ENCODE peak calls at places on chromosomes 1 and 21, in nine cellular contexts. One of them, this sample, is unnamed.

GRCh38 chr1:151106891-151107290 is 36.3 kb downstream of the GABPB2 start:
- DNase-seq in Right ventricle myocardium inferior: no peak
- DNase-seq in hypothalamus: no peak
- DNase-seq in adrenal gland: peak
- DNase-seq in pulmonary artery endothelial cell: peak
- DNase-seq in fibroblast of the conjunctiva: peak
- DNase-seq in A549: no peak
- DNase-seq in GM23338: no peak
- DNase-seq in anterior cingulate cortex: no peak
- DNase-seq in this sample: no peak

GRCh38 chr1:33410091-33410701 is 20.7 kb downstream of the PHC2 start:
- DNase-seq in Right ventricle myocardium inferior: no peak
- DNase-seq in hypothalamus: peak
- DNase-seq in GM23338: peak
- DNase-seq in adrenal gland: no peak
- DNase-seq in fibroblast of the conjunctiva: peak
- DNase-seq in A549: no peak
- DNase-seq in anterior cingulate cortex: no peak
- DNase-seq in pulmonary artery endothelial cell: no peak
- DNase-seq in this sample: no peak

GRCh38 chr1:93500275-93500674 is 52.4 kb downstream of the FNBP1L start:
- DNase-seq in A549: no peak
- DNase-seq in GM23338: no peak
- DNase-seq in adrenal gland: no peak
- DNase-seq in hypothalamus: no peak
- DNase-seq in fibroblast of the conjunctiva: no peak
- DNase-seq in anterior cingulate cortex: no peak
- DNase-seq in pulmonary artery endothelial cell: no peak
- DNase-seq in Right ventricle myocardium inferior: no peak
- DNase-seq in this sample: no peak

GRCh38 chr1:193569096-193569495 is 382.7 kb upstream of the B3GALT2 start:
- DNase-seq in hypothalamus: no peak
- DNase-seq in pulmonary artery endothelial cell: no peak
- DNase-seq in anterior cingulate cortex: no peak
- DNase-seq in GM23338: no peak
- DNase-seq in A549: no peak
- DNase-seq in adrenal gland: no peak
- DNase-seq in Right ventricle myocardium inferior: no peak
- DNase-seq in fibroblast of the conjunctiva: no peak
- DNase-seq in this sample: no peak

GRCh38 chr1:56929492-56929891 is 36.3 kb downstream of the C8B start:
- DNase-seq in adrenal gland: no peak
- DNase-seq in GM23338: no peak
- DNase-seq in fibroblast of the conjunctiva: no peak
- DNase-seq in hypothalamus: no peak
- DNase-seq in A549: no peak
- DNase-seq in Right ventricle myocardium inferior: no peak
- DNase-seq in pulmonary artery endothelial cell: no peak
- DNase-seq in anterior cingulate cortex: no peak
- DNase-seq in this sample: no peak

GRCh38 chr1:155607708-155608107 is 2.3 kb upstream of the MSTO1 start:
- DNase-seq in pulmonary artery endothelial cell: no peak
- DNase-seq in hypothalamus: no peak
- DNase-seq in A549: no peak
- DNase-seq in adrenal gland: no peak
- DNase-seq in GM23338: no peak
- DNase-seq in anterior cingulate cortex: no peak
- DNase-seq in fibroblast of the conjunctiva: no peak
- DNase-seq in Right ventricle myocardium inferior: no peak
- DNase-seq in this sample: no peak

GRCh38 chr1:201546093-201546492 is 7.2 kb downstream of the NAV1 start:
- DNase-seq in fibroblast of the conjunctiva: no peak
- DNase-seq in Right ventricle myocardium inferior: no peak
- DNase-seq in hypothalamus: no peak
- DNase-seq in adrenal gland: peak
- DNase-seq in anterior cingulate cortex: no peak
- DNase-seq in pulmonary artery endothelial cell: no peak
- DNase-seq in A549: peak
- DNase-seq in GM23338: peak
- DNase-seq in this sample: no peak

GRCh38 chr1:64361974-64362373 is 108.0 kb upstream of the CACHD1 start:
- DNase-seq in adrenal gland: no peak
- DNase-seq in A549: no peak
- DNase-seq in anterior cingulate cortex: no peak
- DNase-seq in GM23338: no peak
- DNase-seq in Right ventricle myocardium inferior: no peak
- DNase-seq in fibroblast of the conjunctiva: no peak
- DNase-seq in hypothalamus: no peak
- DNase-seq in pulmonary artery endothelial cell: no peak
- DNase-seq in this sample: no peak

GRCh38 chr1:235088440-235088839 is 40.2 kb downstream of the TOMM20 start:
- DNase-seq in A549: no peak
- DNase-seq in Right ventricle myocardium inferior: no peak
- DNase-seq in anterior cingulate cortex: no peak
- DNase-seq in fibroblast of the conjunctiva: no peak
- DNase-seq in adrenal gland: no peak
- DNase-seq in GM23338: no peak
- DNase-seq in hypothalamus: no peak
- DNase-seq in pulmonary artery endothelial cell: no peak
- DNase-seq in this sample: no peak

GRCh38 chr1:228465571-228466146 is 21.5 kb upstream of the RNF187 start:
- DNase-seq in anterior cingulate cortex: no peak
- DNase-seq in GM23338: no peak
- DNase-seq in hypothalamus: no peak
- DNase-seq in A549: no peak
- DNase-seq in Right ventricle myocardium inferior: no peak
- DNase-seq in pulmonary artery endothelial cell: no peak
- DNase-seq in fibroblast of the conjunctiva: no peak
- DNase-seq in adrenal gland: no peak
- DNase-seq in this sample: no peak

GRCh38 chr1:76006234-76006633 is 68.3 kb upstream of the ST6GALNAC3 start:
- DNase-seq in GM23338: no peak
- DNase-seq in fibroblast of the conjunctiva: peak
- DNase-seq in pulmonary artery endothelial cell: no peak
- DNase-seq in adrenal gland: no peak
- DNase-seq in A549: no peak
- DNase-seq in hypothalamus: no peak
- DNase-seq in Right ventricle myocardium inferior: no peak
- DNase-seq in anterior cingulate cortex: no peak
- DNase-seq in this sample: no peak

GRCh38 chr1:153352523-153352922 is 3.9 kb upstream of the PGLYRP4 start:
- DNase-seq in fibroblast of the conjunctiva: peak
- DNase-seq in GM23338: peak
- DNase-seq in A549: peak
- DNase-seq in pulmonary artery endothelial cell: no peak
- DNase-seq in Right ventricle myocardium inferior: peak
- DNase-seq in adrenal gland: peak
- DNase-seq in hypothalamus: peak
- DNase-seq in anterior cingulate cortex: no peak
- DNase-seq in this sample: peak

GRCh38 chr1:175169305-175170018 is 23.1 kb downstream of the KIAA0040 start:
- DNase-seq in adrenal gland: no peak
- DNase-seq in GM23338: no peak
- DNase-seq in anterior cingulate cortex: no peak
- DNase-seq in fibroblast of the conjunctiva: no peak
- DNase-seq in hypothalamus: no peak
- DNase-seq in A549: no peak
- DNase-seq in Right ventricle myocardium inferior: no peak
- DNase-seq in pulmonary artery endothelial cell: peak
- DNase-seq in this sample: no peak

GRCh38 chr1:77281491-77282186 is at the start of gene AK5:
- DNase-seq in GM23338: peak
- DNase-seq in A549: peak
- DNase-seq in fibroblast of the conjunctiva: no peak
- DNase-seq in hypothalamus: no peak
- DNase-seq in pulmonary artery endothelial cell: no peak
- DNase-seq in Right ventricle myocardium inferior: peak
- DNase-seq in anterior cingulate cortex: peak
- DNase-seq in adrenal gland: no peak
- DNase-seq in this sample: no peak

GRCh38 chr1:20365421-20366075 is 74.9 kb downstream of the VWA5B1 start:
- DNase-seq in Right ventricle myocardium inferior: no peak
- DNase-seq in anterior cingulate cortex: no peak
- DNase-seq in fibroblast of the conjunctiva: no peak
- DNase-seq in GM23338: no peak
- DNase-seq in adrenal gland: no peak
- DNase-seq in hypothalamus: no peak
- DNase-seq in A549: no peak
- DNase-seq in pulmonary artery endothelial cell: no peak
- DNase-seq in this sample: no peak

GRCh38 chr1:143698016-143698415 is 273.8 kb downstream of the FAM72C start:
- DNase-seq in anterior cingulate cortex: no peak
- DNase-seq in adrenal gland: peak
- DNase-seq in fibroblast of the conjunctiva: no peak
- DNase-seq in hypothalamus: no peak
- DNase-seq in Right ventricle myocardium inferior: no peak
- DNase-seq in GM23338: peak
- DNase-seq in A549: peak
- DNase-seq in pulmonary artery endothelial cell: no peak
- DNase-seq in this sample: peak

GRCh38 chr1:48761986-48762385 is 14.7 kb downstream of the BEND5 start:
- DNase-seq in fibroblast of the conjunctiva: no peak
- DNase-seq in pulmonary artery endothelial cell: no peak
- DNase-seq in adrenal gland: no peak
- DNase-seq in anterior cingulate cortex: no peak
- DNase-seq in A549: no peak
- DNase-seq in hypothalamus: no peak
- DNase-seq in GM23338: no peak
- DNase-seq in Right ventricle myocardium inferior: no peak
- DNase-seq in this sample: no peak

GRCh38 chr1:8702121-8702520 is 115.3 kb downstream of the RERE start:
- DNase-seq in fibroblast of the conjunctiva: no peak
- DNase-seq in A549: no peak
- DNase-seq in anterior cingulate cortex: no peak
- DNase-seq in adrenal gland: no peak
- DNase-seq in GM23338: peak
- DNase-seq in pulmonary artery endothelial cell: no peak
- DNase-seq in hypothalamus: no peak
- DNase-seq in Right ventricle myocardium inferior: no peak
- DNase-seq in this sample: peak

GRCh38 chr1:161420763-161421455 is 53.2 kb upstream of the CFAP126 start:
- DNase-seq in hypothalamus: no peak
- DNase-seq in GM23338: peak
- DNase-seq in A549: peak
- DNase-seq in adrenal gland: no peak
- DNase-seq in fibroblast of the conjunctiva: no peak
- DNase-seq in Right ventricle myocardium inferior: no peak
- DNase-seq in anterior cingulate cortex: no peak
- DNase-seq in pulmonary artery endothelial cell: no peak
- DNase-seq in this sample: no peak

GRCh38 chr21:29299046-29299905 is 554 bp downstream of the BACH1 start:
- DNase-seq in fibroblast of the conjunctiva: peak
- DNase-seq in Right ventricle myocardium inferior: peak
- DNase-seq in anterior cingulate cortex: no peak
- DNase-seq in hypothalamus: peak
- DNase-seq in A549: peak
- DNase-seq in GM23338: peak
- DNase-seq in pulmonary artery endothelial cell: no peak
- DNase-seq in adrenal gland: peak
- DNase-seq in this sample: peak

GRCh38 chr1:61797045-61797755 is 54.9 kb downstream of the PATJ start:
- DNase-seq in adrenal gland: no peak
- DNase-seq in Right ventricle myocardium inferior: no peak
- DNase-seq in hypothalamus: no peak
- DNase-seq in pulmonary artery endothelial cell: no peak
- DNase-seq in GM23338: no peak
- DNase-seq in anterior cingulate cortex: no peak
- DNase-seq in A549: no peak
- DNase-seq in fibroblast of the conjunctiva: no peak
- DNase-seq in this sample: no peak

GRCh38 chr1:248856176-248856575 is 2.7 kb downstream of the ZNF692 start:
- DNase-seq in pulmonary artery endothelial cell: no peak
- DNase-seq in Right ventricle myocardium inferior: no peak
- DNase-seq in adrenal gland: no peak
- DNase-seq in A549: no peak
- DNase-seq in anterior cingulate cortex: no peak
- DNase-seq in GM23338: no peak
- DNase-seq in hypothalamus: no peak
- DNase-seq in fibroblast of the conjunctiva: no peak
- DNase-seq in this sample: no peak

GRCh38 chr1:31725134-31725533 is 21.3 kb upstream of the COL16A1 start:
- DNase-seq in pulmonary artery endothelial cell: no peak
- DNase-seq in Right ventricle myocardium inferior: peak
- DNase-seq in GM23338: peak
- DNase-seq in hypothalamus: no peak
- DNase-seq in fibroblast of the conjunctiva: no peak
- DNase-seq in A549: no peak
- DNase-seq in anterior cingulate cortex: no peak
- DNase-seq in adrenal gland: no peak
- DNase-seq in this sample: no peak

GRCh38 chr1:230112131-230112701 is 45.2 kb downstream of the GALNT2 start:
- DNase-seq in Right ventricle myocardium inferior: no peak
- DNase-seq in pulmonary artery endothelial cell: no peak
- DNase-seq in hypothalamus: peak
- DNase-seq in fibroblast of the conjunctiva: no peak
- DNase-seq in anterior cingulate cortex: no peak
- DNase-seq in GM23338: peak
- DNase-seq in adrenal gland: no peak
- DNase-seq in A549: no peak
- DNase-seq in this sample: no peak

GRCh38 chr1:32958827-32959226 is 5.8 kb downstream of the RNF19B start:
- DNase-seq in anterior cingulate cortex: no peak
- DNase-seq in A549: no peak
- DNase-seq in pulmonary artery endothelial cell: no peak
- DNase-seq in fibroblast of the conjunctiva: no peak
- DNase-seq in Right ventricle myocardium inferior: no peak
- DNase-seq in adrenal gland: no peak
- DNase-seq in hypothalamus: no peak
- DNase-seq in GM23338: no peak
- DNase-seq in this sample: no peak

GRCh38 chr1:46179138-46180081 is 3.1 kb upstream of the P3R3URF start:
- DNase-seq in Right ventricle myocardium inferior: peak
- DNase-seq in hypothalamus: peak
- DNase-seq in adrenal gland: peak
- DNase-seq in anterior cingulate cortex: no peak
- DNase-seq in pulmonary artery endothelial cell: peak
- DNase-seq in A549: peak
- DNase-seq in fibroblast of the conjunctiva: peak
- DNase-seq in GM23338: peak
- DNase-seq in this sample: peak

GRCh38 chr1:245657371-245657770 is 502.6 kb downstream of the KIF26B start:
- DNase-seq in pulmonary artery endothelial cell: no peak
- DNase-seq in fibroblast of the conjunctiva: no peak
- DNase-seq in anterior cingulate cortex: no peak
- DNase-seq in A549: no peak
- DNase-seq in hypothalamus: no peak
- DNase-seq in GM23338: peak
- DNase-seq in adrenal gland: no peak
- DNase-seq in Right ventricle myocardium inferior: no peak
- DNase-seq in this sample: no peak

GRCh38 chr1:181127898-181128453 is 39.5 kb downstream of the IER5 start:
- DNase-seq in fibroblast of the conjunctiva: no peak
- DNase-seq in pulmonary artery endothelial cell: no peak
- DNase-seq in GM23338: no peak
- DNase-seq in Right ventricle myocardium inferior: no peak
- DNase-seq in anterior cingulate cortex: no peak
- DNase-seq in adrenal gland: no peak
- DNase-seq in hypothalamus: no peak
- DNase-seq in A549: no peak
- DNase-seq in this sample: no peak

GRCh38 chr1:180269848-180270766 is 40.0 kb downstream of the LHX4 start:
- DNase-seq in anterior cingulate cortex: no peak
- DNase-seq in Right ventricle myocardium inferior: no peak
- DNase-seq in A549: no peak
- DNase-seq in adrenal gland: peak
- DNase-seq in pulmonary artery endothelial cell: no peak
- DNase-seq in hypothalamus: no peak
- DNase-seq in fibroblast of the conjunctiva: no peak
- DNase-seq in GM23338: peak
- DNase-seq in this sample: peak

GRCh38 chr1:246372502-246372901 is 134.6 kb downstream of the SMYD3 start:
- DNase-seq in adrenal gland: peak
- DNase-seq in Right ventricle myocardium inferior: no peak
- DNase-seq in fibroblast of the conjunctiva: no peak
- DNase-seq in anterior cingulate cortex: no peak
- DNase-seq in pulmonary artery endothelial cell: no peak
- DNase-seq in hypothalamus: no peak
- DNase-seq in A549: no peak
- DNase-seq in GM23338: peak
- DNase-seq in this sample: no peak

GRCh38 chr1:15849775-15850449 is 2.4 kb downstream of the SPEN start:
- DNase-seq in fibroblast of the conjunctiva: no peak
- DNase-seq in GM23338: peak
- DNase-seq in anterior cingulate cortex: no peak
- DNase-seq in adrenal gland: peak
- DNase-seq in hypothalamus: peak
- DNase-seq in pulmonary artery endothelial cell: no peak
- DNase-seq in A549: peak
- DNase-seq in Right ventricle myocardium inferior: no peak
- DNase-seq in this sample: peak

This sample was measured in transverse colon.